ENCODE peak calls at places on chromosomes 5 and 9, in ten cellular contexts. One of them, this sample, is unnamed.
A peak's percentile ranks its signal among the peaks of the same experiment; 100 is the strongest.

GRCh38 chr9:117153021-117153420 is 261.8 kb downstream of the ASTN2 start:
- DNase-seq in thyroid gland: no peak
- DNase-seq in glomerular endothelial cell: no peak
- DNase-seq in central memory CD8-positive, alpha-beta T cell: no peak
- DNase-seq in HT1080: peak; percentile 92
- DNase-seq in OCI-M1: no peak
- DNase-seq in erythroblast: no peak
- DNase-seq in cardiac septum: no peak
- DNase-seq in activated T-helper 1 cell treated with anti-CD3 and anti-CD28 coated beads, Interleukin-12 subunit alpha, Interleukin-12 subunit beta, Interleukin-2, Interleukin-4 antibody, amounts not matched to agents 30 ng/mL and 10 ng/mL and 1 ng/mL, durations not matched to agents 14 hours and 24 hours and 36 hours: no peak
- DNase-seq in GM20000: no peak
- DNase-seq in this sample: no peak

GRCh38 chr9:117672397-117672796 is 31.8 kb upstream of the TLR4 start:
- DNase-seq in thyroid gland: no peak
- DNase-seq in glomerular endothelial cell: no peak
- DNase-seq in central memory CD8-positive, alpha-beta T cell: no peak
- DNase-seq in HT1080: peak; percentile 94
- DNase-seq in OCI-M1: no peak
- DNase-seq in erythroblast: no peak
- DNase-seq in cardiac septum: no peak
- DNase-seq in activated T-helper 1 cell treated with anti-CD3 and anti-CD28 coated beads, Interleukin-12 subunit alpha, Interleukin-12 subunit beta, Interleukin-2, Interleukin-4 antibody, amounts not matched to agents 30 ng/mL and 10 ng/mL and 1 ng/mL, durations not matched to agents 14 hours and 24 hours and 36 hours: no peak
- DNase-seq in GM20000: no peak
- DNase-seq in this sample: no peak

GRCh38 chr9:108151161-108151586 is 661.6 kb upstream of the KLF4 start:
- DNase-seq in thyroid gland: no peak
- DNase-seq in glomerular endothelial cell: no peak
- DNase-seq in central memory CD8-positive, alpha-beta T cell: no peak
- DNase-seq in HT1080: peak; percentile 87
- DNase-seq in OCI-M1: peak; percentile 63
- DNase-seq in erythroblast: peak; percentile 38
- DNase-seq in cardiac septum: no peak
- DNase-seq in activated T-helper 1 cell treated with anti-CD3 and anti-CD28 coated beads, Interleukin-12 subunit alpha, Interleukin-12 subunit beta, Interleukin-2, Interleukin-4 antibody, amounts not matched to agents 30 ng/mL and 10 ng/mL and 1 ng/mL, durations not matched to agents 14 hours and 24 hours and 36 hours: no peak
- DNase-seq in GM20000: no peak
- DNase-seq in this sample: no peak

GRCh38 chr9:68949271-68950000 is 64.5 kb downstream of the PRKACG start:
- DNase-seq in thyroid gland: no peak
- DNase-seq in glomerular endothelial cell: no peak
- DNase-seq in central memory CD8-positive, alpha-beta T cell: no peak
- DNase-seq in HT1080: peak; percentile 40
- DNase-seq in OCI-M1: no peak
- DNase-seq in erythroblast: no peak
- DNase-seq in cardiac septum: no peak
- DNase-seq in activated T-helper 1 cell treated with anti-CD3 and anti-CD28 coated beads, Interleukin-12 subunit alpha, Interleukin-12 subunit beta, Interleukin-2, Interleukin-4 antibody, amounts not matched to agents 30 ng/mL and 10 ng/mL and 1 ng/mL, durations not matched to agents 14 hours and 24 hours and 36 hours: no peak
- DNase-seq in GM20000: no peak
- DNase-seq in this sample: no peak

GRCh38 chr5:55236800-55237199 is 3.4 kb upstream of the CCNO start:
- DNase-seq in thyroid gland: no peak
- DNase-seq in glomerular endothelial cell: no peak
- DNase-seq in central memory CD8-positive, alpha-beta T cell: no peak
- DNase-seq in HT1080: no peak
- DNase-seq in OCI-M1: no peak
- DNase-seq in erythroblast: no peak
- DNase-seq in cardiac septum: no peak
- DNase-seq in activated T-helper 1 cell treated with anti-CD3 and anti-CD28 coated beads, Interleukin-12 subunit alpha, Interleukin-12 subunit beta, Interleukin-2, Interleukin-4 antibody, amounts not matched to agents 30 ng/mL and 10 ng/mL and 1 ng/mL, durations not matched to agents 14 hours and 24 hours and 36 hours: no peak
- DNase-seq in GM20000: no peak
- DNase-seq in this sample: no peak

GRCh38 chr5:178469975-178470692 is 120.1 kb downstream of the COL23A1 start:
- DNase-seq in thyroid gland: no peak
- DNase-seq in glomerular endothelial cell: no peak
- DNase-seq in central memory CD8-positive, alpha-beta T cell: no peak
- DNase-seq in HT1080: no peak
- DNase-seq in OCI-M1: no peak
- DNase-seq in erythroblast: no peak
- DNase-seq in cardiac septum: no peak
- DNase-seq in activated T-helper 1 cell treated with anti-CD3 and anti-CD28 coated beads, Interleukin-12 subunit alpha, Interleukin-12 subunit beta, Interleukin-2, Interleukin-4 antibody, amounts not matched to agents 30 ng/mL and 10 ng/mL and 1 ng/mL, durations not matched to agents 14 hours and 24 hours and 36 hours: no peak
- DNase-seq in GM20000: no peak
- DNase-seq in this sample: no peak

GRCh38 chr5:153562189-153562588 is 71.7 kb downstream of the GRIA1 start:
- DNase-seq in thyroid gland: no peak
- DNase-seq in glomerular endothelial cell: no peak
- DNase-seq in central memory CD8-positive, alpha-beta T cell: no peak
- DNase-seq in HT1080: peak; percentile 77
- DNase-seq in OCI-M1: no peak
- DNase-seq in erythroblast: no peak
- DNase-seq in cardiac septum: no peak
- DNase-seq in activated T-helper 1 cell treated with anti-CD3 and anti-CD28 coated beads, Interleukin-12 subunit alpha, Interleukin-12 subunit beta, Interleukin-2, Interleukin-4 antibody, amounts not matched to agents 30 ng/mL and 10 ng/mL and 1 ng/mL, durations not matched to agents 14 hours and 24 hours and 36 hours: no peak
- DNase-seq in GM20000: no peak
- DNase-seq in this sample: no peak

GRCh38 chr9:8284835-8285234 is 485.3 kb upstream of the DMAC1 start:
- DNase-seq in thyroid gland: no peak
- DNase-seq in glomerular endothelial cell: no peak
- DNase-seq in central memory CD8-positive, alpha-beta T cell: no peak
- DNase-seq in HT1080: no peak
- DNase-seq in OCI-M1: no peak
- DNase-seq in erythroblast: no peak
- DNase-seq in cardiac septum: no peak
- DNase-seq in activated T-helper 1 cell treated with anti-CD3 and anti-CD28 coated beads, Interleukin-12 subunit alpha, Interleukin-12 subunit beta, Interleukin-2, Interleukin-4 antibody, amounts not matched to agents 30 ng/mL and 10 ng/mL and 1 ng/mL, durations not matched to agents 14 hours and 24 hours and 36 hours: no peak
- DNase-seq in GM20000: no peak
- DNase-seq in this sample: no peak

GRCh38 chr5:62149894-62150293 is 156.1 kb upstream of the KIF2A start:
- DNase-seq in thyroid gland: no peak
- DNase-seq in glomerular endothelial cell: no peak
- DNase-seq in central memory CD8-positive, alpha-beta T cell: no peak
- DNase-seq in HT1080: peak; percentile 34
- DNase-seq in OCI-M1: peak; percentile 28
- DNase-seq in erythroblast: no peak
- DNase-seq in cardiac septum: no peak
- DNase-seq in activated T-helper 1 cell treated with anti-CD3 and anti-CD28 coated beads, Interleukin-12 subunit alpha, Interleukin-12 subunit beta, Interleukin-2, Interleukin-4 antibody, amounts not matched to agents 30 ng/mL and 10 ng/mL and 1 ng/mL, durations not matched to agents 14 hours and 24 hours and 36 hours: no peak
- DNase-seq in GM20000: no peak
- DNase-seq in this sample: no peak

GRCh38 chr5:50667079-50667652 is 729 bp downstream of the PARP8 start:
- DNase-seq in thyroid gland: peak; percentile 63
- DNase-seq in glomerular endothelial cell: no peak
- DNase-seq in central memory CD8-positive, alpha-beta T cell: no peak
- DNase-seq in HT1080: no peak
- DNase-seq in OCI-M1: peak; percentile 73
- DNase-seq in erythroblast: peak; percentile 57
- DNase-seq in cardiac septum: peak; percentile 86
- DNase-seq in activated T-helper 1 cell treated with anti-CD3 and anti-CD28 coated beads, Interleukin-12 subunit alpha, Interleukin-12 subunit beta, Interleukin-2, Interleukin-4 antibody, amounts not matched to agents 30 ng/mL and 10 ng/mL and 1 ng/mL, durations not matched to agents 14 hours and 24 hours and 36 hours: no peak
- DNase-seq in GM20000: peak; percentile 35
- DNase-seq in this sample: peak; percentile 91

GRCh38 chr9:134396825-134397224 is 70.6 kb downstream of the RXRA start:
- DNase-seq in thyroid gland: no peak
- DNase-seq in glomerular endothelial cell: no peak
- DNase-seq in central memory CD8-positive, alpha-beta T cell: peak; percentile 46
- DNase-seq in HT1080: peak; percentile 70
- DNase-seq in OCI-M1: no peak
- DNase-seq in erythroblast: no peak
- DNase-seq in cardiac septum: no peak
- DNase-seq in activated T-helper 1 cell treated with anti-CD3 and anti-CD28 coated beads, Interleukin-12 subunit alpha, Interleukin-12 subunit beta, Interleukin-2, Interleukin-4 antibody, amounts not matched to agents 30 ng/mL and 10 ng/mL and 1 ng/mL, durations not matched to agents 14 hours and 24 hours and 36 hours: peak; percentile 20
- DNase-seq in GM20000: no peak
- DNase-seq in this sample: no peak

GRCh38 chr9:32456564-32456963 is 69.4 kb downstream of the RIGI start:
- DNase-seq in thyroid gland: no peak
- DNase-seq in glomerular endothelial cell: no peak
- DNase-seq in central memory CD8-positive, alpha-beta T cell: no peak
- DNase-seq in HT1080: no peak
- DNase-seq in OCI-M1: no peak
- DNase-seq in erythroblast: no peak
- DNase-seq in cardiac septum: no peak
- DNase-seq in activated T-helper 1 cell treated with anti-CD3 and anti-CD28 coated beads, Interleukin-12 subunit alpha, Interleukin-12 subunit beta, Interleukin-2, Interleukin-4 antibody, amounts not matched to agents 30 ng/mL and 10 ng/mL and 1 ng/mL, durations not matched to agents 14 hours and 24 hours and 36 hours: no peak
- DNase-seq in GM20000: no peak
- DNase-seq in this sample: no peak

GRCh38 chr5:169099801-169100734 is 200.9 kb downstream of the SLIT3 start:
- DNase-seq in thyroid gland: peak; percentile 77
- DNase-seq in glomerular endothelial cell: no peak
- DNase-seq in central memory CD8-positive, alpha-beta T cell: no peak
- DNase-seq in HT1080: no peak
- DNase-seq in OCI-M1: no peak
- DNase-seq in erythroblast: no peak
- DNase-seq in cardiac septum: no peak
- DNase-seq in activated T-helper 1 cell treated with anti-CD3 and anti-CD28 coated beads, Interleukin-12 subunit alpha, Interleukin-12 subunit beta, Interleukin-2, Interleukin-4 antibody, amounts not matched to agents 30 ng/mL and 10 ng/mL and 1 ng/mL, durations not matched to agents 14 hours and 24 hours and 36 hours: no peak
- DNase-seq in GM20000: no peak
- DNase-seq in this sample: no peak

GRCh38 chr5:943201-943873 is 50.7 kb downstream of the TRIP13 start:
- DNase-seq in thyroid gland: no peak
- DNase-seq in glomerular endothelial cell: no peak
- DNase-seq in central memory CD8-positive, alpha-beta T cell: no peak
- DNase-seq in HT1080: no peak
- DNase-seq in OCI-M1: no peak
- DNase-seq in erythroblast: no peak
- DNase-seq in cardiac septum: peak; percentile 22
- DNase-seq in activated T-helper 1 cell treated with anti-CD3 and anti-CD28 coated beads, Interleukin-12 subunit alpha, Interleukin-12 subunit beta, Interleukin-2, Interleukin-4 antibody, amounts not matched to agents 30 ng/mL and 10 ng/mL and 1 ng/mL, durations not matched to agents 14 hours and 24 hours and 36 hours: no peak
- DNase-seq in GM20000: no peak
- DNase-seq in this sample: peak; percentile 42

GRCh38 chr5:15638341-15638740 is 138.4 kb downstream of the FBXL7 start:
- DNase-seq in thyroid gland: no peak
- DNase-seq in glomerular endothelial cell: no peak
- DNase-seq in central memory CD8-positive, alpha-beta T cell: no peak
- DNase-seq in HT1080: no peak
- DNase-seq in OCI-M1: no peak
- DNase-seq in erythroblast: no peak
- DNase-seq in cardiac septum: no peak
- DNase-seq in activated T-helper 1 cell treated with anti-CD3 and anti-CD28 coated beads, Interleukin-12 subunit alpha, Interleukin-12 subunit beta, Interleukin-2, Interleukin-4 antibody, amounts not matched to agents 30 ng/mL and 10 ng/mL and 1 ng/mL, durations not matched to agents 14 hours and 24 hours and 36 hours: no peak
- DNase-seq in GM20000: no peak
- DNase-seq in this sample: no peak

GRCh38 chr5:93267276-93267675 is 313.7 kb downstream of the NR2F1-AS1 start:
- DNase-seq in thyroid gland: no peak
- DNase-seq in glomerular endothelial cell: no peak
- DNase-seq in central memory CD8-positive, alpha-beta T cell: no peak
- DNase-seq in HT1080: no peak
- DNase-seq in OCI-M1: no peak
- DNase-seq in erythroblast: no peak
- DNase-seq in cardiac septum: no peak
- DNase-seq in activated T-helper 1 cell treated with anti-CD3 and anti-CD28 coated beads, Interleukin-12 subunit alpha, Interleukin-12 subunit beta, Interleukin-2, Interleukin-4 antibody, amounts not matched to agents 30 ng/mL and 10 ng/mL and 1 ng/mL, durations not matched to agents 14 hours and 24 hours and 36 hours: no peak
- DNase-seq in GM20000: no peak
- DNase-seq in this sample: no peak

GRCh38 chr5:117463836-117464235 is 889.2 kb upstream of the SEMA6A start:
- DNase-seq in thyroid gland: no peak
- DNase-seq in glomerular endothelial cell: no peak
- DNase-seq in central memory CD8-positive, alpha-beta T cell: no peak
- DNase-seq in HT1080: no peak
- DNase-seq in OCI-M1: no peak
- DNase-seq in erythroblast: no peak
- DNase-seq in cardiac septum: no peak
- DNase-seq in activated T-helper 1 cell treated with anti-CD3 and anti-CD28 coated beads, Interleukin-12 subunit alpha, Interleukin-12 subunit beta, Interleukin-2, Interleukin-4 antibody, amounts not matched to agents 30 ng/mL and 10 ng/mL and 1 ng/mL, durations not matched to agents 14 hours and 24 hours and 36 hours: no peak
- DNase-seq in GM20000: no peak
- DNase-seq in this sample: no peak

GRCh38 chr5:6358434-6358820 is 19.9 kb downstream of the MED10 start:
- DNase-seq in thyroid gland: no peak
- DNase-seq in glomerular endothelial cell: no peak
- DNase-seq in central memory CD8-positive, alpha-beta T cell: no peak
- DNase-seq in HT1080: no peak
- DNase-seq in OCI-M1: no peak
- DNase-seq in erythroblast: no peak
- DNase-seq in cardiac septum: peak; percentile 61
- DNase-seq in activated T-helper 1 cell treated with anti-CD3 and anti-CD28 coated beads, Interleukin-12 subunit alpha, Interleukin-12 subunit beta, Interleukin-2, Interleukin-4 antibody, amounts not matched to agents 30 ng/mL and 10 ng/mL and 1 ng/mL, durations not matched to agents 14 hours and 24 hours and 36 hours: no peak
- DNase-seq in GM20000: no peak
- DNase-seq in this sample: no peak

GRCh38 chr9:131610231-131610761 is 65.0 kb downstream of the PRRT1B start:
- DNase-seq in thyroid gland: no peak
- DNase-seq in glomerular endothelial cell: no peak
- DNase-seq in central memory CD8-positive, alpha-beta T cell: no peak
- DNase-seq in HT1080: no peak
- DNase-seq in OCI-M1: no peak
- DNase-seq in erythroblast: no peak
- DNase-seq in cardiac septum: no peak
- DNase-seq in activated T-helper 1 cell treated with anti-CD3 and anti-CD28 coated beads, Interleukin-12 subunit alpha, Interleukin-12 subunit beta, Interleukin-2, Interleukin-4 antibody, amounts not matched to agents 30 ng/mL and 10 ng/mL and 1 ng/mL, durations not matched to agents 14 hours and 24 hours and 36 hours: no peak
- DNase-seq in GM20000: no peak
- DNase-seq in this sample: no peak

GRCh38 chr5:31098811-31099210 is 94.7 kb upstream of the CDH6 start:
- DNase-seq in thyroid gland: no peak
- DNase-seq in glomerular endothelial cell: no peak
- DNase-seq in central memory CD8-positive, alpha-beta T cell: no peak
- DNase-seq in HT1080: no peak
- DNase-seq in OCI-M1: no peak
- DNase-seq in erythroblast: no peak
- DNase-seq in cardiac septum: no peak
- DNase-seq in activated T-helper 1 cell treated with anti-CD3 and anti-CD28 coated beads, Interleukin-12 subunit alpha, Interleukin-12 subunit beta, Interleukin-2, Interleukin-4 antibody, amounts not matched to agents 30 ng/mL and 10 ng/mL and 1 ng/mL, durations not matched to agents 14 hours and 24 hours and 36 hours: no peak
- DNase-seq in GM20000: no peak
- DNase-seq in this sample: no peak

GRCh38 chr5:31963358-31963757 is 210.8 kb downstream of the GOLPH3 start:
- DNase-seq in thyroid gland: no peak
- DNase-seq in glomerular endothelial cell: no peak
- DNase-seq in central memory CD8-positive, alpha-beta T cell: no peak
- DNase-seq in HT1080: no peak
- DNase-seq in OCI-M1: no peak
- DNase-seq in erythroblast: no peak
- DNase-seq in cardiac septum: no peak
- DNase-seq in activated T-helper 1 cell treated with anti-CD3 and anti-CD28 coated beads, Interleukin-12 subunit alpha, Interleukin-12 subunit beta, Interleukin-2, Interleukin-4 antibody, amounts not matched to agents 30 ng/mL and 10 ng/mL and 1 ng/mL, durations not matched to agents 14 hours and 24 hours and 36 hours: no peak
- DNase-seq in GM20000: no peak
- DNase-seq in this sample: no peak

GRCh38 chr9:83431470-83432060 is 106.6 kb downstream of the FRMD3 start:
- DNase-seq in thyroid gland: peak; percentile 89
- DNase-seq in glomerular endothelial cell: no peak
- DNase-seq in central memory CD8-positive, alpha-beta T cell: no peak
- DNase-seq in HT1080: no peak
- DNase-seq in OCI-M1: no peak
- DNase-seq in erythroblast: no peak
- DNase-seq in cardiac septum: no peak
- DNase-seq in activated T-helper 1 cell treated with anti-CD3 and anti-CD28 coated beads, Interleukin-12 subunit alpha, Interleukin-12 subunit beta, Interleukin-2, Interleukin-4 antibody, amounts not matched to agents 30 ng/mL and 10 ng/mL and 1 ng/mL, durations not matched to agents 14 hours and 24 hours and 36 hours: no peak
- DNase-seq in GM20000: no peak
- DNase-seq in this sample: no peak

GRCh38 chr5:10431408-10431807 is 10.3 kb upstream of the ROPN1L start:
- DNase-seq in thyroid gland: no peak
- DNase-seq in glomerular endothelial cell: no peak
- DNase-seq in central memory CD8-positive, alpha-beta T cell: no peak
- DNase-seq in HT1080: no peak
- DNase-seq in OCI-M1: no peak
- DNase-seq in erythroblast: no peak
- DNase-seq in cardiac septum: no peak
- DNase-seq in activated T-helper 1 cell treated with anti-CD3 and anti-CD28 coated beads, Interleukin-12 subunit alpha, Interleukin-12 subunit beta, Interleukin-2, Interleukin-4 antibody, amounts not matched to agents 30 ng/mL and 10 ng/mL and 1 ng/mL, durations not matched to agents 14 hours and 24 hours and 36 hours: no peak
- DNase-seq in GM20000: no peak
- DNase-seq in this sample: no peak

GRCh38 chr5:37810311-37810710 is 29.5 kb downstream of the GDNF start:
- DNase-seq in thyroid gland: no peak
- DNase-seq in glomerular endothelial cell: no peak
- DNase-seq in central memory CD8-positive, alpha-beta T cell: no peak
- DNase-seq in HT1080: peak; percentile 36
- DNase-seq in OCI-M1: no peak
- DNase-seq in erythroblast: no peak
- DNase-seq in cardiac septum: no peak
- DNase-seq in activated T-helper 1 cell treated with anti-CD3 and anti-CD28 coated beads, Interleukin-12 subunit alpha, Interleukin-12 subunit beta, Interleukin-2, Interleukin-4 antibody, amounts not matched to agents 30 ng/mL and 10 ng/mL and 1 ng/mL, durations not matched to agents 14 hours and 24 hours and 36 hours: no peak
- DNase-seq in GM20000: no peak
- DNase-seq in this sample: no peak

GRCh38 chr9:9558907-9559306 is 1053.9 kb downstream of the PTPRD start:
- DNase-seq in thyroid gland: no peak
- DNase-seq in glomerular endothelial cell: no peak
- DNase-seq in central memory CD8-positive, alpha-beta T cell: no peak
- DNase-seq in HT1080: no peak
- DNase-seq in OCI-M1: no peak
- DNase-seq in erythroblast: no peak
- DNase-seq in cardiac septum: no peak
- DNase-seq in activated T-helper 1 cell treated with anti-CD3 and anti-CD28 coated beads, Interleukin-12 subunit alpha, Interleukin-12 subunit beta, Interleukin-2, Interleukin-4 antibody, amounts not matched to agents 30 ng/mL and 10 ng/mL and 1 ng/mL, durations not matched to agents 14 hours and 24 hours and 36 hours: no peak
- DNase-seq in GM20000: no peak
- DNase-seq in this sample: no peak

GRCh38 chr5:87582149-87582548 is 169.4 kb upstream of the CCNH start:
- DNase-seq in thyroid gland: no peak
- DNase-seq in glomerular endothelial cell: no peak
- DNase-seq in central memory CD8-positive, alpha-beta T cell: no peak
- DNase-seq in HT1080: no peak
- DNase-seq in OCI-M1: no peak
- DNase-seq in erythroblast: no peak
- DNase-seq in cardiac septum: no peak
- DNase-seq in activated T-helper 1 cell treated with anti-CD3 and anti-CD28 coated beads, Interleukin-12 subunit alpha, Interleukin-12 subunit beta, Interleukin-2, Interleukin-4 antibody, amounts not matched to agents 30 ng/mL and 10 ng/mL and 1 ng/mL, durations not matched to agents 14 hours and 24 hours and 36 hours: no peak
- DNase-seq in GM20000: no peak
- DNase-seq in this sample: no peak

GRCh38 chr9:113737414-113738271 is 138.5 kb upstream of the ZNF618 start:
- DNase-seq in thyroid gland: peak; percentile 59
- DNase-seq in glomerular endothelial cell: peak; percentile 55
- DNase-seq in central memory CD8-positive, alpha-beta T cell: no peak
- DNase-seq in HT1080: peak; percentile 45
- DNase-seq in OCI-M1: peak; percentile 78
- DNase-seq in erythroblast: peak; percentile 62
- DNase-seq in cardiac septum: no peak
- DNase-seq in activated T-helper 1 cell treated with anti-CD3 and anti-CD28 coated beads, Interleukin-12 subunit alpha, Interleukin-12 subunit beta, Interleukin-2, Interleukin-4 antibody, amounts not matched to agents 30 ng/mL and 10 ng/mL and 1 ng/mL, durations not matched to agents 14 hours and 24 hours and 36 hours: no peak
- DNase-seq in GM20000: peak; percentile 38
- DNase-seq in this sample: no peak

GRCh38 chr5:122022966-122023365 is 55.1 kb downstream of the LOX start:
- DNase-seq in thyroid gland: no peak
- DNase-seq in glomerular endothelial cell: no peak
- DNase-seq in central memory CD8-positive, alpha-beta T cell: no peak
- DNase-seq in HT1080: no peak
- DNase-seq in OCI-M1: peak; percentile 73
- DNase-seq in erythroblast: no peak
- DNase-seq in cardiac septum: no peak
- DNase-seq in activated T-helper 1 cell treated with anti-CD3 and anti-CD28 coated beads, Interleukin-12 subunit alpha, Interleukin-12 subunit beta, Interleukin-2, Interleukin-4 antibody, amounts not matched to agents 30 ng/mL and 10 ng/mL and 1 ng/mL, durations not matched to agents 14 hours and 24 hours and 36 hours: no peak
- DNase-seq in GM20000: no peak
- DNase-seq in this sample: no peak

This sample was measured in posterior vena cava.